ENCODE peak calls at places on chromosomes 7 and 10, in eight cellular contexts. G, K, A, V, U, F, B and Y are unnamed samples. For H3K27me3, the result is how much of the 10 kb centered on the place peaks cover.

GRCh38 chr10:132705173-132705572 is 80.8 kb downstream of the NKX6-2 start:
- DNase-seq in G (no peak), K (no peak), A (no peak), V (no peak), U (no peak), F (peak), B (peak), Y (no peak)

GRCh38 chr7:115933463-115933862 is 97.1 kb downstream of the TFEC start:
- DNase-seq in G (no peak), K (no peak), A (no peak), V (no peak), U (no peak), F (no peak), B (no peak), Y (no peak)

GRCh38 chr10:129849452-129849750 is 114.7 kb downstream of the EBF3 start:
- DNase-seq in G (no peak), K (no peak), A (no peak), V (no peak), U (no peak), F (peak), B (no peak), Y (no peak)

GRCh38 chr7:39904077-39904486 is 46.0 kb upstream of the CDK13 start:
- DNase-seq in G (no peak), K (no peak), A (no peak), V (no peak), U (no peak), F (no peak), B (no peak), Y (no peak)

GRCh38 chr10:49187950-49188761 is at the start of gene TMEM273:
- DNase-seq in G (peak), K (peak), A (peak), V (no peak), U (peak), F (peak), B (peak), Y (no peak)

GRCh38 chr10:132468201-132468600 is 69.4 kb upstream of the INPP5A start:
- DNase-seq in G (no peak), K (no peak), A (no peak), V (no peak), U (no peak), F (no peak), B (no peak), Y (no peak)

GRCh38 chr10:4136121-4136520 is 351.1 kb upstream of the KLF6 start:
- DNase-seq in G (no peak), K (no peak), A (no peak), V (no peak), U (no peak), F (no peak), B (no peak), Y (no peak)

GRCh38 chr10:42812028-42812427 is 29.4 kb downstream of the BMS1 start:
- DNase-seq in G (no peak), K (no peak), A (no peak), V (no peak), U (no peak), F (no peak), B (no peak), Y (no peak)

GRCh38 chr10:60495357-60495756 is 105.7 kb upstream of the ANK3 start:
- DNase-seq in G (no peak), K (no peak), A (no peak), V (no peak), U (no peak), F (no peak), B (no peak), Y (no peak)

GRCh38 chr10:63919576-63920279 is 398.5 kb downstream of the REEP3 start:
- DNase-seq in G (no peak), K (no peak), A (no peak), V (no peak), U (no peak), F (no peak), B (no peak), Y (no peak)

GRCh38 chr10:121900443-121901174 is 27.2 kb downstream of the ATE1 start:
- DNase-seq in G (peak), K (no peak), A (no peak), V (no peak), U (peak), F (no peak), B (no peak), Y (no peak)

GRCh38 chr7:73707045-73707631 is 12.3 kb downstream of the STX1A start:
- DNase-seq in G (no peak), K (peak), A (peak), V (peak), U (no peak), F (no peak), B (peak), Y (peak)

GRCh38 chr10:1434912-1435692 is 302.2 kb downstream of the ADARB2 start:
- DNase-seq in G (no peak), K (no peak), A (no peak), V (no peak), U (no peak), F (no peak), B (no peak), Y (no peak)

GRCh38 chr7:29565186-29565540 is 1.5 kb downstream of the PRR15 start:
- DNase-seq in G (no peak), K (no peak), A (no peak), V (no peak), U (no peak), F (no peak), B (no peak), Y (no peak)
- H3K27me3 ChIP-seq in G (under half), K (under half), A (half or more), V (under half), U (half or more), F (half or more), B (half or more), Y (under half)

GRCh38 chr7:100022621-100023020 is 7.2 kb downstream of the ZKSCAN1 start:
- DNase-seq in G (no peak), K (no peak), A (peak), V (no peak), U (no peak), F (peak), B (peak), Y (no peak)
- TF ChIP-seq POLR2A in G (no peak), K (no peak), A (no peak), V (no peak), U (no peak), F (no peak), B (no peak), Y (no peak)

DNA sequence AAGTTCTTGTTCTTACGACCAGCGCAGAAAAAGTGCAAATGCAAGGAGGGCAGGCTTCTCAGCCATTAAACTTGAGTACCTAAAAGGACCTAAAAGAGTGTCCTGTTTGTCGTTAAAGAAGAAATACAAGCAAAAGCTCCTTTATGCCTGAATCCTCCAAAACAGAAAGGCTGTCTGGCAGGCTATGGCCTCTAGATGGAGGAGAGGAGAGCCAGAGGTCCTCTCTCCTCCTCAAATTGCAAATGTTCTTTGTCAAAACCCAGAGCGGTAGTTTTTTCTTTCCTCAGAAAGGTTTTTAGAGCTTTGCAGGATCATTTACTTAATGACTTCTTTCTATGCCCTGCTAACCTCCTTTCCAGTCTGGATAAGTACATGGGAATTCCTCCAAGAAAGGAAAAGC is 1.9 kb upstream of the SORCS1 start:
- DNase-seq in G (no peak), K (no peak), A (no peak), V (no peak), U (no peak), F (no peak), B (no peak), Y (no peak)
- H3K27me3 ChIP-seq in G (under half), K (under half), A (half or more), V (under half), U (under half), F (under half), B (half or more), Y (under half)

DNA sequence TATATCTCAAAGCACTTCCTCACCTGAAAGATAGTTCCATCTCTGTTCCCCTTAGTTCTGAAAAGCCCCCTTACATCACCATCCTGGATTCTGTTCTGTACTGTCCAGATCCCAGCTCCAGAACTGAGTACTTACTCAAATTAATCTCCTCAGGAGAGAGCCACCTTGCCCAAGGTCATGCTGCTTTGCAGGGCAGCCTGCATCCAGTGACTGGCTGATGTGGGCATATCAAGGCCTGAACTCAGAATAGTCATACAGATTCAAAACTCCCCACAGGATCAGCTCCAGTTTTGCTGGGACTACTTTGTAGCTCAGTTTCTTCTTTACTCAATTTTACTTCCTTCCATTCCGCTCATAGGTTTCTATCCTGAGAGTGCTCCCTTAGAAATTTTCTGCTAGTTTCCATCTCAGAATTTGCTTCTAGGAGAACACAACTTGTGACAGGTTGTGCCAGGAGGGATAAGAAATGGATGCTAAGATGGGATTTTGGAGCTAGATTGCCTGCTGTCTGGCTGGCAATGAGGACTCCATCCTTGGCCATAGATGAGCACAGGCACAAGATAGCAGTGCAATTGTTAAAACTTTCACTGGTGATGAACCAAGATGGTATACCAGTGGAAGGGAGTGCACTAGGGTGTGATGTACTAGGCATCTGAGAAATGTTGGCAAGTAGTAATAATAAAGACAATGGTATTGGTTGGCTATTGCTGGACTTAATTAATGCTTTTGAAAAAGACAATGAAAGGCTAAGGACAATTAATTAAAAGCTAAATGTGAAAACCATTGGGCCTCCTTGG is 17.3 kb downstream of the SRGN start:
- DNase-seq in G (no peak), K (no peak), A (no peak), V (no peak), U (no peak), F (no peak), B (no peak), Y (no peak)
- TF ChIP-seq POLR2A in G (no peak), K (no peak), A (no peak), V (no peak), U (no peak), F (no peak), B (no peak), Y (no peak)

GRCh38 chr10:13528875-13529713 is at the start of gene BEND7:
- DNase-seq in G (peak), K (no peak), A (peak), V (peak), U (no peak), F (no peak), B (peak), Y (peak)

GRCh38 chr10:13526952-13527863 is 1.6 kb downstream of the BEND7 start:
- DNase-seq in G (no peak), K (no peak), A (no peak), V (no peak), U (no peak), F (no peak), B (no peak), Y (no peak)

GRCh38 chr10:13529714-13529973 is 830 bp upstream of the BEND7 start:
- DNase-seq in G (no peak), K (no peak), A (no peak), V (no peak), U (no peak), F (no peak), B (no peak), Y (no peak)

GRCh38 chr10:13527864-13528137 is 1.0 kb downstream of the BEND7 start:
- DNase-seq in G (no peak), K (no peak), A (no peak), V (no peak), U (no peak), F (no peak), B (no peak), Y (no peak)

GRCh38 chr10:13528138-13528874 is 508 bp downstream of the BEND7 start:
- DNase-seq in G (peak), K (no peak), A (peak), V (peak), U (no peak), F (no peak), B (peak), Y (no peak)
- H3K27me3 ChIP-seq in G (under half), K (under half), A (under half), V (under half), U (under half), F (under half), B (under half), Y (under half)